ENCODE peak calls at places on chromosomes 7 and 10, in seven cellular contexts. G is skeletal muscle cell; U is AG09309; T is CD8-positive, alpha-beta T cell; L is NCI-H748 treated with DMSO at 0.1 percent for 48 hours; Y is aorta; W is AG04450. Q is an unnamed sample.

GRCh38 chr10:33270971-33271370 is 63.5 kb downstream of the NRP1 start:
- DNase-seq in T (no peak), U (no peak), Y (no peak), W (no peak), L (no peak), G (no peak), Q (no peak)

GRCh38 chr10:110304394-110304779 is 333 bp downstream of the SMNDC1 start:
- DNase-seq in Y (no peak), U (no peak), L (no peak), G (no peak), T (no peak), W (no peak), Q (peak; percentile 73)

GRCh38 chr10:1206101-1206500 is 149.9 kb downstream of the WDR37 start:
- DNase-seq in Y (no peak), T (no peak), G (no peak), U (no peak), L (no peak), W (no peak), Q (no peak)

GRCh38 chr7:151999337-152000090 is 26.0 kb upstream of the GALNT11 start:
- DNase-seq in U (peak; percentile 13), L (no peak), W (no peak), T (no peak), G (no peak), Y (no peak), Q (no peak)

GRCh38 chr10:127149613-127150081 is 46.7 kb downstream of the INSYN2A start:
- DNase-seq in Y (no peak), T (no peak), G (no peak), W (no peak), L (no peak), U (no peak), Q (peak; percentile 14)

GRCh38 chr7:74272305-74273038 is 16.7 kb upstream of the CLIP2 start:
- DNase-seq in G (peak; percentile 90), U (peak; percentile 87), Y (peak; percentile 89), T (peak; percentile 18), W (peak; percentile 91), L (no peak), Q (peak; percentile 92)

GRCh38 chr10:102310356-102311024 is 65.2 kb downstream of the GBF1 start:
- DNase-seq in W (no peak), G (no peak), Y (no peak), U (no peak), T (no peak), L (no peak), Q (peak; percentile 71)

GRCh38 chr10:133445751-133446708 is 7.7 kb upstream of the SCART1 start:
- DNase-seq in T (no peak), W (no peak), L (no peak), G (no peak), Y (peak; percentile 76), U (no peak), Q (no peak)

GRCh38 chr10:132417249-132417878 is 20.4 kb downstream of the PWWP2B start:
- DNase-seq in Y (no peak), T (no peak), L (no peak), G (no peak), W (no peak), U (no peak), Q (no peak)

GRCh38 chr7:117237646-117238045 is 85.2 kb downstream of the WNT2 start:
- DNase-seq in T (no peak), L (no peak), U (no peak), Y (no peak), G (no peak), W (no peak), Q (no peak)

GRCh38 chr7:111089822-111090426 is 1.0 kb upstream of the LRRN3 start:
- DNase-seq in U (no peak), L (peak; percentile 80), W (no peak), Y (no peak), G (no peak), T (no peak), Q (peak; percentile 49)